ENCODE peak calls at places on chromosomes 11 and 22, in four cellular contexts. O is gastrocnemius medialis, Y is stomach, L is A549. M is an unnamed sample. For H3K9me3, the result is how much of the 10 kb centered on the place peaks cover.

GRCh38 chr11:57560146-57560545 is 7.3 kb downstream of the UBE2L6 start:
- DNase-seq in L (no peak), Y (no peak), O (no peak), M (no peak)

GRCh38 chr22:23243006-23243573 is 62.8 kb downstream of the BCR start:
- DNase-seq in Y (no peak), L (no peak), O (no peak), M (no peak)

GRCh38 chr11:118916842-118917388 is 8.8 kb downstream of the BCL9L start:
- DNase-seq in O (peak), L (peak), Y (no peak), M (no peak)

GRCh38 chr11:96332236-96332761 is 10.7 kb downstream of the MAML2 start:
- DNase-seq in L (no peak), O (no peak), Y (no peak), M (no peak)

GRCh38 chr11:124122123-124122522 is 6.9 kb downstream of the VWA5A start:
- DNase-seq in L (no peak), O (no peak), Y (no peak), M (no peak)

GRCh38 chr11:132874638-132875037 is 657.7 kb downstream of the OPCML start:
- DNase-seq in L (peak), Y (no peak), O (no peak), M (no peak)

GRCh38 chr11:86120807-86121206 is 51.9 kb upstream of the PICALM start:
- DNase-seq in L (no peak), Y (no peak), O (no peak), M (no peak)

GRCh38 chr22:20777420-20778177 is 3.7 kb downstream of the SERPIND1 start:
- DNase-seq in L (peak), O (no peak), Y (no peak), M (no peak)

GRCh38 chr22:44625981-44626687 is 75.9 kb upstream of the PRR5 start:
- DNase-seq in O (peak), L (peak), Y (peak), M (peak)

GRCh38 chr11:99351620-99352019 is 330.9 kb downstream of the CNTN5 start:
- DNase-seq in O (no peak), L (no peak), Y (no peak), M (no peak)
- H3K9me3 ChIP-seq in O (under half), L (under half), Y (under half), M (under half)

DNA sequence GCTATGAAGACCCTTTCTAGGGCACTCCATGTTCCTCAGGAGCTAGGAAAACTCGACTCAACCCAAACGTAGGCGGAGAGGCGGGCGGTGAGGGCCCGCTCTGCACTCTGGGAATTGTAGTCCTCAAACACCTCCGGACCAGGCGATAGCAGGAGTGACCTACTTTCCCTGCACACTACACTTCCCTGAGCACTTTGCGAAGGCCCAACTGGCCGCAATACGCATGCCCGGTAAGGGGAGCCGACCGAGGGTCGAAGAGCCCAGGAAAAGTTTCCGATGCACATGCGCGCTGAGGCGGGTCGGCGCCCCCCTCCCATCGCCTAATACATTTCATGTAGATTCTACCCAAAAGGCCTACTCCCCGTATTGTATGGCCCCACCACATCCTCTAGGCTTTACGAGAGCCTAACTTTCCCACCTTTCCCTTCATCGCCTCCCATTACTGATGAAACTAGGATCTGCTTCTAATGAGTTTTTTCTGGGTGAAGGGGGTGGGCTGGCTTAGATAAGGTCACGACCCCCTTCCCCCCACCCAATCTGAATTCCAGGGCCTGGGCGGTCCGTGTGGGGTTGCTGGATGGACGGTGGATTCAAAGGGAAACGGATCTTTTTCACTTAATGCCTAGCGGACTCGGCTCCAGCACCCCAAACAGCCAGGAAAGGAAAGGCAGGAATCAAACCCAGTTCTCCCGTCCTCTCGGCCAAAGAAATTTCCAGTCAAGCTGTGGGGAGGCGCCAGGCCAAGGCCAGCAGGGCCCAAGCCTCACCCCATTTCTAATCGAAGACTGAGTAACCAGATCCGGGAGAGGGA is 2.0 kb downstream of the TOB2 start:
- DNase-seq in Y (peak), L (peak), O (peak), M (peak)
- TF ChIP-seq POLR2A in Y (peak), L (no peak), O (peak), M (peak)

GRCh38 chr11:134757633-134758032 is 345.6 kb upstream of the B3GAT1 start:
- DNase-seq in O (no peak), L (no peak), Y (no peak), M (no peak)
- H3K9me3 ChIP-seq in O (under half), L (under half), Y (under half), M (under half)

GRCh38 chr11:75403983-75404658 is 4.8 kb downstream of the RPS3 start:
- DNase-seq in Y (no peak), L (no peak), O (no peak), M (no peak)
- TF ChIP-seq POLR2A in Y (no peak), L (no peak), O (no peak), M (no peak)

DNA sequence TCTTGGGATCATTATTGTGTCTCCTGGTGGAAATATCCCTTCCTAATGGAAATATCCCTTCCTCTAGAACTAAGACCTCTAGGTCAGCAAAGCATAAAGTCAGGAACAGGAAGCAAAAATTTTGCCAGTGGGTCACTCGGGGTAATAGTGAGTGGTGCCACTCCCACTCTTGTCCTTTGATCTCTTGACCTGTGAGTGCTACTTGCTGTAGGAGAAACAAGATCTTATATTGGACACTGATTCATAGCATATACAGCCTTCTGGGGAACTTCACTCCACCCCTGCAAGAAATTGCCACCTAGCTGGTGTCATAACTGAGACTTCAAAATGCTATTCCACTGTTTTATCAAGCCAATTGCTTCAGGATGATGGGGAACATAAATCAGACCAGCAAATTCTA is 44.7 kb upstream of the TMEM45B start:
- DNase-seq in Y (no peak), O (no peak), L (no peak), M (peak)
- H3K9me3 ChIP-seq in Y (under half), O (under half), L (under half), M (under half)

GRCh38 chr11:109937968-109938367 is 155.2 kb upstream of the ZC3H12C start:
- DNase-seq in O (no peak), L (no peak), Y (no peak), M (no peak)

GRCh38 chr11:109945626-109946321 is 147.4 kb upstream of the ZC3H12C start:
- DNase-seq in L (no peak), O (no peak), Y (no peak), M (no peak)

GRCh38 chr11:109946322-109946846 is 146.8 kb upstream of the ZC3H12C start:
- DNase-seq in L (peak), O (peak), Y (peak), M (peak)

GRCh38 chr11:109939176-109939810 is 153.9 kb upstream of the ZC3H12C start:
- DNase-seq in O (no peak), L (peak), Y (no peak), M (no peak)

DNA sequence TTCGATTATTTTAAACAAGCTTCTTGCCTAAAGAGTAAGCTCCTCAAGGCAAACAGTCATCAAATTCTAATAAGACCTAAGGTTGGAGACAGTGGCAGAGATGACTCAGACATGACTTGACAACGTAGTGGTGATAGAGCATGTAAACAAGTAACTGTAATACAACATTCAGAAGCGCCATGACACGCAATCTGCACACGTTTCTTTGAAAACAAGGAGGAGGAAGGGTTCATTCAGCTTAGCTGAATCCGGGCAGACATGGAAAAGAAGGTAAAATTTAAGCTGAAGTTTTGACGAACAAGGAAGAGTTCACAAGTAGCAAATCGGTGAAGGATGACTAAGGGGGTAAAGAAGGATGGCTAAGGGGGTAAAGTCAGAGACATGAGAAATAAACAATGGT is 152.4 kb upstream of the ZC3H12C start:
- DNase-seq in O (no peak), Y (no peak), L (peak), M (no peak)
- TF ChIP-seq POLR2A in O (no peak), Y (no peak), L (no peak), M (no peak)

DNA sequence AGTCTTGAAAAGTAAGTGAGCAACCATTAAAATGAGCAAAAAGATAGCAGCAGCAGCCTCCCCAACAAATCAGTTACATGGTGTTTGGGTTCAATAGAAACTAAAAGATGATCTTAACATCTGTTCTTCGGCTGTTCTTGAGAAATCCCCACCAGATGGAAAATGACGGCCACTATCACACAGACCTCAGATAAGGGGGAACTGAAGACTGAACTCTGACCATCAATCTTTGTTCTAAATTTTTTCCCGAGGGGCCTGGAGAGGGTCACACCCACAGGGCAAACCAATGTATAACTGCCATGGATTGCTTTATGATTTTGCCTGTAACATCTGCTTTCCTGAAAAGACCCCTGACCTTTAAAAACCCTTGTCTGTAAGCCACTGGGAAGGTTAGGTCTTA is 624.8 kb upstream of the KIRREL3 start:
- DNase-seq in L (no peak), Y (no peak), O (no peak), M (no peak)
- H3K9me3 ChIP-seq in L (under half), Y (under half), O (under half), M (under half)

M was measured in Peyer's patch.